ENCODE peak calls at places on chromosomes 16 and 17, in nine cellular contexts. One of them, this sample, is unnamed.

GRCh38 chr17:5715478-5715877 is 131.2 kb upstream of the NLRP1 start:
- DNase-seq in GM23338: no peak
- DNase-seq in PC-3: no peak
- DNase-seq in A549: no peak
- DNase-seq in neuronal stem cell: no peak
- DNase-seq in mammary epithelial cell: no peak
- DNase-seq in IMR-90: no peak
- DNase-seq in neural progenitor cell: no peak
- DNase-seq in hepatocyte: no peak
- DNase-seq in this sample: no peak

GRCh38 chr16:88558457-88559442 is 11.5 kb upstream of the ZC3H18 start:
- DNase-seq in neural progenitor cell: peak
- DNase-seq in PC-3: peak
- DNase-seq in GM23338: peak
- DNase-seq in hepatocyte: peak
- DNase-seq in mammary epithelial cell: peak
- DNase-seq in IMR-90: peak
- DNase-seq in neuronal stem cell: no peak
- DNase-seq in A549: peak
- DNase-seq in this sample: no peak

GRCh38 chr16:11446566-11447119 is 101.4 kb downstream of the RMI2 start:
- DNase-seq in neural progenitor cell: no peak
- DNase-seq in neuronal stem cell: no peak
- DNase-seq in A549: no peak
- DNase-seq in GM23338: no peak
- DNase-seq in PC-3: no peak
- DNase-seq in IMR-90: no peak
- DNase-seq in hepatocyte: no peak
- DNase-seq in mammary epithelial cell: no peak
- DNase-seq in this sample: no peak

GRCh38 chr17:7022791-7023571 is at the start of gene BCL6B:
- DNase-seq in PC-3: no peak
- DNase-seq in IMR-90: no peak
- DNase-seq in hepatocyte: no peak
- DNase-seq in A549: no peak
- DNase-seq in GM23338: peak
- DNase-seq in neural progenitor cell: peak
- DNase-seq in neuronal stem cell: no peak
- DNase-seq in mammary epithelial cell: no peak
- DNase-seq in this sample: no peak

GRCh38 chr16:75272097-75272548 is 20.7 kb upstream of the BCAR1 start:
- DNase-seq in neuronal stem cell: no peak
- DNase-seq in A549: no peak
- DNase-seq in IMR-90: no peak
- DNase-seq in GM23338: no peak
- DNase-seq in PC-3: no peak
- DNase-seq in mammary epithelial cell: no peak
- DNase-seq in hepatocyte: no peak
- DNase-seq in neural progenitor cell: no peak
- DNase-seq in this sample: no peak

GRCh38 chr16:87203060-87203656 is 114.0 kb downstream of the C16orf95 start:
- DNase-seq in hepatocyte: peak
- DNase-seq in A549: peak
- DNase-seq in IMR-90: peak
- DNase-seq in GM23338: peak
- DNase-seq in neuronal stem cell: peak
- DNase-seq in PC-3: peak
- DNase-seq in neural progenitor cell: peak
- DNase-seq in mammary epithelial cell: peak
- DNase-seq in this sample: no peak

GRCh38 chr17:66373079-66373478 is 70.7 kb downstream of the PRKCA start:
- DNase-seq in mammary epithelial cell: no peak
- DNase-seq in A549: no peak
- DNase-seq in PC-3: no peak
- DNase-seq in IMR-90: no peak
- DNase-seq in hepatocyte: no peak
- DNase-seq in neural progenitor cell: no peak
- DNase-seq in neuronal stem cell: no peak
- DNase-seq in GM23338: no peak
- DNase-seq in this sample: no peak

GRCh38 chr16:56278196-56278855 is 87.0 kb downstream of the GNAO1 start:
- DNase-seq in neuronal stem cell: no peak
- DNase-seq in A549: no peak
- DNase-seq in IMR-90: no peak
- DNase-seq in hepatocyte: no peak
- DNase-seq in neural progenitor cell: no peak
- DNase-seq in mammary epithelial cell: no peak
- DNase-seq in GM23338: no peak
- DNase-seq in PC-3: no peak
- DNase-seq in this sample: no peak

GRCh38 chr17:49108318-49108717 is 24.3 kb upstream of the B4GALNT2 start:
- DNase-seq in neuronal stem cell: no peak
- DNase-seq in GM23338: peak
- DNase-seq in mammary epithelial cell: peak
- DNase-seq in neural progenitor cell: no peak
- DNase-seq in A549: peak
- DNase-seq in hepatocyte: no peak
- DNase-seq in PC-3: peak
- DNase-seq in IMR-90: peak
- DNase-seq in this sample: no peak

DNA sequence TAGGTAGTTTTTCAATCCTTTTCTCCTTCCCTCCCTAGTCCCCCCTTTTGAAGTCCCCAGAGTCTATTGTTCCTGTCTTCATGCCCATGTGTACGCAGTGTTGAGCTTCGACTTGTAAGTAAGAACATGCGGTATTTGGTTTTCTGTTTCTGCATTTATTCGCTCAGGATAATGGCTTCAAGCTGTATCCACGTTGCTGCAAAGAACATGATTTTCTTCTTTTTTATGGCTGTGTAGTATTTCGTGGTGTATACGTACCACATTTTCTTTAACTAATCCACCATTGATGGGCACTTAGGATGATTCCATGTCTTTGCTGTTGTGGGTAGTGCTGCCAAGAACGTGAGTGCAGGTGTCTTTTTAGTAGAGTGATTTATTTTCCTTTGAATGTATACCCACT is 651.2 kb downstream of the WWOX start:
- DNase-seq in hepatocyte: no peak
- DNase-seq in mammary epithelial cell: no peak
- DNase-seq in GM23338: no peak
- DNase-seq in A549: no peak
- DNase-seq in IMR-90: no peak
- DNase-seq in neural progenitor cell: no peak
- DNase-seq in PC-3: no peak
- DNase-seq in neuronal stem cell: no peak
- DNase-seq in this sample: no peak
- H3K4me2 ChIP-seq in hepatocyte: no peak
- H3K4me2 ChIP-seq in mammary epithelial cell: no peak
- H3K4me2 ChIP-seq in GM23338: no peak
- H3K4me2 ChIP-seq in A549: no peak
- H3K4me2 ChIP-seq in IMR-90: no peak
- H3K4me2 ChIP-seq in neural progenitor cell: no peak
- H3K4me2 ChIP-seq in PC-3: no peak
- H3K4me2 ChIP-seq in neuronal stem cell: no peak
- H3K4me2 ChIP-seq in this sample: no peak

GRCh38 chr16:23843143-23843542 is 7.4 kb downstream of the PRKCB start:
- DNase-seq in IMR-90: no peak
- DNase-seq in neuronal stem cell: no peak
- DNase-seq in hepatocyte: no peak
- DNase-seq in A549: no peak
- DNase-seq in neural progenitor cell: no peak
- DNase-seq in PC-3: no peak
- DNase-seq in GM23338: no peak
- DNase-seq in mammary epithelial cell: no peak
- DNase-seq in this sample: no peak

GRCh38 chr16:23838485-23839142 is 2.8 kb downstream of the PRKCB start:
- DNase-seq in hepatocyte: no peak
- DNase-seq in A549: no peak
- DNase-seq in PC-3: no peak
- DNase-seq in IMR-90: no peak
- DNase-seq in neuronal stem cell: no peak
- DNase-seq in neural progenitor cell: no peak
- DNase-seq in mammary epithelial cell: no peak
- DNase-seq in GM23338: no peak
- DNase-seq in this sample: no peak

GRCh38 chr16:23842137-23842600 is 6.4 kb downstream of the PRKCB start:
- DNase-seq in A549: no peak
- DNase-seq in neural progenitor cell: no peak
- DNase-seq in IMR-90: no peak
- DNase-seq in PC-3: no peak
- DNase-seq in hepatocyte: no peak
- DNase-seq in GM23338: no peak
- DNase-seq in mammary epithelial cell: no peak
- DNase-seq in neuronal stem cell: no peak
- DNase-seq in this sample: no peak

GRCh38 chr16:23837553-23838308 is 1.9 kb downstream of the PRKCB start:
- DNase-seq in mammary epithelial cell: no peak
- DNase-seq in hepatocyte: no peak
- DNase-seq in GM23338: peak
- DNase-seq in A549: no peak
- DNase-seq in PC-3: no peak
- DNase-seq in neural progenitor cell: peak
- DNase-seq in neuronal stem cell: no peak
- DNase-seq in IMR-90: no peak
- DNase-seq in this sample: no peak

DNA sequence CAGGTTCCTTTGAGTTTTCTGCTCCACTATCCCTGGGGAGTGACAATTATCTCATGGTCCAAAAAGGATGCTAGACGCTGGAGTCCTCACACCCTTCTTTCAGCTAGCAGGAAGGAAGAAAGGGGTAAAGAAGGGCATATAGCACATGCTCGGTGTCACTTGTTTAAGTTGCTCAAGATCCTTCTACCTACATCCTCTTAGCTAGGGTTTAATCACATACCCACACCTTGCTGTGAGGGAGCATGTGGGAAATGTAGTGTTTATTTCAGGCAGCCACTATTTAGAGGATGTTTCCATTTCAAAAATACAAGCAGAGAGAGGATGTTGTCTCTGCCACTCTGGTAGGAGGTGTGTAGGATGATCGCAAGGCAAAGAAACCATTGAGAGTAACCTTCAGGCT is 4.5 kb downstream of the PRKCB start:
- DNase-seq in GM23338: no peak
- DNase-seq in A549: no peak
- DNase-seq in hepatocyte: no peak
- DNase-seq in neuronal stem cell: no peak
- DNase-seq in neural progenitor cell: no peak
- DNase-seq in mammary epithelial cell: no peak
- DNase-seq in PC-3: no peak
- DNase-seq in IMR-90: no peak
- DNase-seq in this sample: no peak
- H3K4me2 ChIP-seq in GM23338: no peak
- H3K4me2 ChIP-seq in A549: no peak
- H3K4me2 ChIP-seq in hepatocyte: no peak
- H3K4me2 ChIP-seq in neuronal stem cell: no peak
- H3K4me2 ChIP-seq in neural progenitor cell: no peak
- H3K4me2 ChIP-seq in mammary epithelial cell: no peak
- H3K4me2 ChIP-seq in PC-3: no peak
- H3K4me2 ChIP-seq in IMR-90: no peak
- H3K4me2 ChIP-seq in this sample: no peak

DNA sequence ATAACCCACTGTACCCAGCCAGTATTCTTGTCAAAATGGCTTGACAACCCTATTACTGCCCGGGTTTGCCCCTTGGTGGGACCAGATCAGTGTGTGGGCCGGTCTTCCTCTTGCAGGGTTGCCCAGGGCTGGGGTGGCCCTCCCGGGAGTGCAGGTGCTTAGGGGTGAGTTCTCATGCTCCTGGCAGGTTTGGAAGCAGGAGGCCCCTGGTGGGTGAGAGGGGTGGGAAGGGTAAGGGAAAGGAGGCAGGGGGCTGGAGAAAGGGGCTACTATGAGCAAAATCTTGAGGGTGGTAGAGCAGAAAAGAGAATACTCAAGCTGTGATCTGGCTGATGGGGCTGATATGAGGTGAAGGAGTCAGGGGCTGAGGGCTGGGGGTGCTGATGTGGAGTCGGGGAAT is 6.5 kb downstream of the CD300A start:
- DNase-seq in neuronal stem cell: no peak
- DNase-seq in PC-3: no peak
- DNase-seq in GM23338: no peak
- DNase-seq in IMR-90: no peak
- DNase-seq in A549: no peak
- DNase-seq in hepatocyte: no peak
- DNase-seq in neural progenitor cell: no peak
- DNase-seq in mammary epithelial cell: no peak
- DNase-seq in this sample: no peak
- H3K4me2 ChIP-seq in neuronal stem cell: no peak
- H3K4me2 ChIP-seq in PC-3: no peak
- H3K4me2 ChIP-seq in GM23338: no peak
- H3K4me2 ChIP-seq in IMR-90: no peak
- H3K4me2 ChIP-seq in A549: no peak
- H3K4me2 ChIP-seq in hepatocyte: no peak
- H3K4me2 ChIP-seq in neural progenitor cell: no peak
- H3K4me2 ChIP-seq in mammary epithelial cell: no peak
- H3K4me2 ChIP-seq in this sample: no peak

GRCh38 chr17:40111221-40112128 is 10.3 kb upstream of the MSL1 start:
- DNase-seq in neuronal stem cell: no peak
- DNase-seq in A549: peak
- DNase-seq in IMR-90: peak
- DNase-seq in neural progenitor cell: peak
- DNase-seq in hepatocyte: peak
- DNase-seq in PC-3: peak
- DNase-seq in mammary epithelial cell: peak
- DNase-seq in GM23338: peak
- DNase-seq in this sample: no peak
- H3K4me2 ChIP-seq in neuronal stem cell: no peak
- H3K4me2 ChIP-seq in A549: peak
- H3K4me2 ChIP-seq in IMR-90: peak
- H3K4me2 ChIP-seq in neural progenitor cell: peak
- H3K4me2 ChIP-seq in hepatocyte: peak
- H3K4me2 ChIP-seq in PC-3: peak
- H3K4me2 ChIP-seq in mammary epithelial cell: peak
- H3K4me2 ChIP-seq in GM23338: peak
- H3K4me2 ChIP-seq in this sample: peak

GRCh38 chr17:28576758-28577465 is at the start of gene ALDOC:
- DNase-seq in mammary epithelial cell: peak
- DNase-seq in A549: peak
- DNase-seq in hepatocyte: peak
- DNase-seq in neural progenitor cell: peak
- DNase-seq in GM23338: peak
- DNase-seq in IMR-90: peak
- DNase-seq in PC-3: peak
- DNase-seq in neuronal stem cell: peak
- DNase-seq in this sample: peak
- H3K4me2 ChIP-seq in mammary epithelial cell: peak
- H3K4me2 ChIP-seq in A549: peak
- H3K4me2 ChIP-seq in hepatocyte: peak
- H3K4me2 ChIP-seq in neural progenitor cell: peak
- H3K4me2 ChIP-seq in GM23338: peak
- H3K4me2 ChIP-seq in IMR-90: peak
- H3K4me2 ChIP-seq in PC-3: peak
- H3K4me2 ChIP-seq in neuronal stem cell: no peak
- H3K4me2 ChIP-seq in this sample: peak

DNA sequence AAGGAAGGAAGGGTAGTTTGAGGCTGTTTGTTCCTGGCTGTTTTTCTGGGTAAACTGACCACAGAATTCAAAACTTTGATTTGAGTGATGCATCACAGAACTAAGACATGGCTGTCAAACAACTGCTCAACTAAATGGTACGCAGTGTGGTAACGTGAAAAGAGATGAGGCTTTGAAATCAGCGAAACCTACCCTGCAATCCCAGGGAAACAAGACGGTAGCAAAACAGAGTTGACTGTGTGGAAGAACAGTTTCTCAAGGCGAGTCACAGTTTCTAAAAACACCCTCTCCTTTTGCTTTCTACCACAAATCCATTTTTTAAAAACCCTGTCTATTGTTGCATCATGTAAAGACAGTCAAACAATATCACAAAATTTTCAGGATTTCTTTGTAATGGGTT is 156.0 kb upstream of the MAF start:
- DNase-seq in PC-3: no peak
- DNase-seq in hepatocyte: no peak
- DNase-seq in neural progenitor cell: no peak
- DNase-seq in GM23338: no peak
- DNase-seq in neuronal stem cell: no peak
- DNase-seq in A549: no peak
- DNase-seq in mammary epithelial cell: peak
- DNase-seq in IMR-90: no peak
- DNase-seq in this sample: no peak
- H3K4me2 ChIP-seq in PC-3: no peak
- H3K4me2 ChIP-seq in hepatocyte: no peak
- H3K4me2 ChIP-seq in neural progenitor cell: no peak
- H3K4me2 ChIP-seq in GM23338: no peak
- H3K4me2 ChIP-seq in neuronal stem cell: no peak
- H3K4me2 ChIP-seq in A549: no peak
- H3K4me2 ChIP-seq in mammary epithelial cell: no peak
- H3K4me2 ChIP-seq in IMR-90: no peak
- H3K4me2 ChIP-seq in this sample: no peak

This sample was measured in keratinocyte.